ENCODE peak calls at places on chromosomes 2 and 18, in four cellular contexts. One of them, this sample, is unnamed.
A peak's percentile ranks its signal among the peaks of the same experiment; 100 is the strongest.

GRCh38 chr2:188512456-188512855 is 220.8 kb downstream of the GULP1 start:
- DNase-seq in skeletal muscle cell: no peak
- DNase-seq in fibroblast of pulmonary artery: peak; percentile 82
- DNase-seq in RWPE1: peak; percentile 9
- DNase-seq in this sample: peak; percentile 81

GRCh38 chr2:197170137-197170682 is 140.4 kb downstream of the ANKRD44 start:
- DNase-seq in skeletal muscle cell: no peak
- DNase-seq in RWPE1: peak; percentile 26
- DNase-seq in fibroblast of pulmonary artery: no peak
- DNase-seq in this sample: peak; percentile 26

GRCh38 chr2:221571391-221572179 is 519 bp downstream of the EPHA4 start:
- DNase-seq in RWPE1: peak; percentile 36
- DNase-seq in skeletal muscle cell: no peak
- DNase-seq in fibroblast of pulmonary artery: peak; percentile 38
- DNase-seq in this sample: peak; percentile 46

GRCh38 chr18:63472380-63472779 is 4.4 kb upstream of the SERPINB5 start:
- DNase-seq in RWPE1: peak; percentile 75
- DNase-seq in fibroblast of pulmonary artery: no peak
- DNase-seq in skeletal muscle cell: no peak
- DNase-seq in this sample: no peak

GRCh38 chr18:67776929-67777328 is 260.4 kb upstream of the DSEL start:
- DNase-seq in RWPE1: no peak
- DNase-seq in skeletal muscle cell: no peak
- DNase-seq in fibroblast of pulmonary artery: peak; percentile 56
- DNase-seq in this sample: peak; percentile 36

GRCh38 chr2:56017784-56018183 is 94.2 kb upstream of the EFEMP1 start:
- DNase-seq in skeletal muscle cell: no peak
- DNase-seq in RWPE1: no peak
- DNase-seq in fibroblast of pulmonary artery: no peak
- DNase-seq in this sample: no peak

GRCh38 chr2:170817247-170817998 is 736 bp downstream of the GAD1 start:
- DNase-seq in RWPE1: peak; percentile 31
- DNase-seq in fibroblast of pulmonary artery: peak; percentile 10
- DNase-seq in skeletal muscle cell: no peak
- DNase-seq in this sample: peak; percentile 29

GRCh38 chr2:208984376-208985100 is 439.3 kb upstream of the MAP2 start:
- DNase-seq in RWPE1: peak; percentile 15
- DNase-seq in fibroblast of pulmonary artery: no peak
- DNase-seq in skeletal muscle cell: no peak
- DNase-seq in this sample: no peak

GRCh38 chr2:102553601-102554000 is 65.8 kb upstream of the SLC9A2 start:
- DNase-seq in fibroblast of pulmonary artery: no peak
- DNase-seq in skeletal muscle cell: no peak
- DNase-seq in RWPE1: no peak
- DNase-seq in this sample: no peak

GRCh38 chr2:231611273-231612198 is 18.9 kb downstream of the TEX44 start:
- DNase-seq in skeletal muscle cell: no peak
- DNase-seq in fibroblast of pulmonary artery: peak; percentile 49
- DNase-seq in RWPE1: peak; percentile 88
- DNase-seq in this sample: peak; percentile 73

GRCh38 chr2:198326431-198326830 is 522.0 kb downstream of the PLCL1 start:
- DNase-seq in RWPE1: no peak
- DNase-seq in skeletal muscle cell: no peak
- DNase-seq in fibroblast of pulmonary artery: no peak
- DNase-seq in this sample: no peak

GRCh38 chr18:6917082-6917481 is 187.6 kb downstream of the ARHGAP28 start:
- DNase-seq in RWPE1: no peak
- DNase-seq in skeletal muscle cell: no peak
- DNase-seq in fibroblast of pulmonary artery: no peak
- DNase-seq in this sample: no peak

GRCh38 chr18:39260565-39260964 is 1695.0 kb upstream of the CELF4 start:
- DNase-seq in skeletal muscle cell: no peak
- DNase-seq in RWPE1: no peak
- DNase-seq in fibroblast of pulmonary artery: no peak
- DNase-seq in this sample: no peak

GRCh38 chr2:223057545-223057944 is 5.6 kb downstream of the KCNE4 start:
- DNase-seq in skeletal muscle cell: no peak
- DNase-seq in fibroblast of pulmonary artery: peak; percentile 45
- DNase-seq in RWPE1: no peak
- DNase-seq in this sample: no peak

GRCh38 chr2:105454801-105455485 is 56.1 kb upstream of the FHL2 start:
- DNase-seq in fibroblast of pulmonary artery: peak; percentile 56
- DNase-seq in RWPE1: peak; percentile 69
- DNase-seq in skeletal muscle cell: peak; percentile 91
- DNase-seq in this sample: peak; percentile 88

GRCh38 chr2:99975386-99975785 is 167.0 kb downstream of the AFF3 start:
- DNase-seq in RWPE1: peak; percentile 60
- DNase-seq in fibroblast of pulmonary artery: peak; percentile 8
- DNase-seq in skeletal muscle cell: peak; percentile 49
- DNase-seq in this sample: peak; percentile 53

GRCh38 chr2:62457555-62457954 is 48.4 kb downstream of the TMEM17 start:
- DNase-seq in skeletal muscle cell: no peak
- DNase-seq in RWPE1: no peak
- DNase-seq in fibroblast of pulmonary artery: no peak
- DNase-seq in this sample: no peak

GRCh38 chr2:113212245-113213060 is 38.7 kb downstream of the PSD4 start:
- DNase-seq in fibroblast of pulmonary artery: no peak
- DNase-seq in skeletal muscle cell: no peak
- DNase-seq in RWPE1: no peak
- DNase-seq in this sample: no peak

GRCh38 chr2:45218931-45219339 is 209.7 kb upstream of the SIX2 start:
- DNase-seq in fibroblast of pulmonary artery: no peak
- DNase-seq in RWPE1: peak; percentile 30
- DNase-seq in skeletal muscle cell: no peak
- DNase-seq in this sample: no peak

GRCh38 chr2:187369471-187369870 is 78.6 kb downstream of the CALCRL start:
- DNase-seq in skeletal muscle cell: no peak
- DNase-seq in fibroblast of pulmonary artery: no peak
- DNase-seq in RWPE1: no peak
- DNase-seq in this sample: peak; percentile 21

GRCh38 chr2:227450921-227451654 is 20.9 kb upstream of the AGFG1 start:
- DNase-seq in skeletal muscle cell: no peak
- DNase-seq in RWPE1: no peak
- DNase-seq in fibroblast of pulmonary artery: peak; percentile 91
- DNase-seq in this sample: peak; percentile 76

GRCh38 chr2:24875272-24875671 is 44.8 kb downstream of the ADCY3 start:
- DNase-seq in RWPE1: no peak
- DNase-seq in skeletal muscle cell: no peak
- DNase-seq in fibroblast of pulmonary artery: no peak
- DNase-seq in this sample: peak; percentile 61

GRCh38 chr2:110993557-110994231 is 127.0 kb upstream of the BCL2L11 start:
- DNase-seq in RWPE1: peak; percentile 19
- DNase-seq in fibroblast of pulmonary artery: no peak
- DNase-seq in skeletal muscle cell: no peak
- DNase-seq in this sample: no peak

GRCh38 chr2:157404363-157404762 is 39.5 kb downstream of the CYTIP start:
- DNase-seq in skeletal muscle cell: no peak
- DNase-seq in RWPE1: peak; percentile 8
- DNase-seq in fibroblast of pulmonary artery: no peak
- DNase-seq in this sample: no peak

GRCh38 chr2:105241443-105241842 is at the start of gene GPR45:
- DNase-seq in fibroblast of pulmonary artery: no peak
- DNase-seq in RWPE1: no peak
- DNase-seq in skeletal muscle cell: no peak
- DNase-seq in this sample: no peak

GRCh38 chr2:152875832-152876669 is 157.6 kb downstream of the ARL6IP6 start:
- DNase-seq in fibroblast of pulmonary artery: peak; percentile 71
- DNase-seq in skeletal muscle cell: no peak
- DNase-seq in RWPE1: peak; percentile 4
- DNase-seq in this sample: peak; percentile 24

GRCh38 chr18:11885278-11885991 is 22.7 kb downstream of the MPPE1 start:
- DNase-seq in skeletal muscle cell: no peak
- DNase-seq in RWPE1: no peak
- DNase-seq in fibroblast of pulmonary artery: no peak
- DNase-seq in this sample: no peak

GRCh38 chr2:117071556-117072102 is 742.9 kb upstream of the DDX18 start:
- DNase-seq in fibroblast of pulmonary artery: no peak
- DNase-seq in RWPE1: no peak
- DNase-seq in skeletal muscle cell: no peak
- DNase-seq in this sample: no peak

GRCh38 chr18:59420244-59420643 is 61.2 kb upstream of the LMAN1 start:
- DNase-seq in skeletal muscle cell: no peak
- DNase-seq in RWPE1: no peak
- DNase-seq in fibroblast of pulmonary artery: peak; percentile 60
- DNase-seq in this sample: peak; percentile 25

GRCh38 chr2:11582526-11583202 is 48.8 kb downstream of the GREB1 start:
- DNase-seq in RWPE1: peak; percentile 50
- DNase-seq in skeletal muscle cell: peak; percentile 4
- DNase-seq in fibroblast of pulmonary artery: peak; percentile 51
- DNase-seq in this sample: peak; percentile 14